ENCODE peak calls at places on chromosome 2, in eight cellular contexts. D, H, Q, W, U, P, B and Z are unnamed samples.

GRCh38 chr2:204012081-204012653 is 75.6 kb downstream of the ICOS start:
- DNase-seq in U (peak; percentile 60), D (no peak), P (no peak), B (peak; percentile 95), W (no peak), Q (no peak), H (no peak), Z (no peak)

GRCh38 chr2:95052301-95052700 is 26.8 kb downstream of the MAL start:
- DNase-seq in Q (no peak), H (no peak), W (peak; percentile 16), B (peak; percentile 26), P (no peak), U (no peak), D (no peak), Z (no peak)

GRCh38 chr2:57396364-57397098 is 650.1 kb upstream of the VRK2 start:
- DNase-seq in B (no peak), H (no peak), P (no peak), D (no peak), U (no peak), Q (no peak), W (no peak), Z (no peak)

GRCh38 chr2:181021199-181021789 is 40.9 kb downstream of the UBE2E3 start:
- DNase-seq in W (no peak), H (no peak), U (no peak), Q (no peak), B (no peak), P (no peak), D (no peak), Z (no peak)

GRCh38 chr2:230877131-230877736 is 12.5 kb downstream of the ITM2C start:
- DNase-seq in Q (no peak), D (no peak), W (peak; percentile 69), P (no peak), H (no peak), U (no peak), B (no peak), Z (no peak)

GRCh38 chr2:232988444-232988843 is 24.6 kb downstream of the NGEF start:
- DNase-seq in P (peak; percentile 92), H (no peak), Q (peak; percentile 78), B (peak; percentile 98), U (peak; percentile 79), D (peak; percentile 97), W (peak; percentile 74), Z (peak; percentile 95)

GRCh38 chr2:149017116-149017985 is 21.1 kb upstream of the LYPD6B start:
- DNase-seq in W (peak; percentile 70), U (peak; percentile 30), D (peak; percentile 72), P (peak; percentile 76), B (peak; percentile 59), H (peak; percentile 47), Q (peak; percentile 31), Z (peak; percentile 84)

GRCh38 chr2:177400337-177400923 is 7.9 kb downstream of the AGPS start:
- DNase-seq in P (no peak), Q (no peak), B (no peak), D (peak; percentile 5), H (no peak), W (no peak), U (no peak), Z (peak; percentile 41)

GRCh38 chr2:73112026-73112912 is 479 bp downstream of the RAB11FIP5 start:
- DNase-seq in D (peak; percentile 49), H (no peak), P (peak; percentile 53), Q (no peak), U (no peak), W (peak; percentile 60), B (no peak), Z (peak; percentile 38)

GRCh38 chr2:234164499-234165409 is 114.3 kb downstream of the SPP2 start:
- DNase-seq in B (no peak), P (no peak), Q (no peak), U (no peak), D (no peak), H (no peak), W (no peak), Z (no peak)

GRCh38 chr2:68230246-68231060 is 21.9 kb downstream of the PPP3R1 start:
- DNase-seq in Q (peak; percentile 29), D (peak; percentile 47), W (no peak), H (no peak), U (no peak), P (peak; percentile 35), B (no peak), Z (no peak)

GRCh38 chr2:6946722-6947121 is 29.5 kb downstream of the RNF144A start:
- DNase-seq in B (peak; percentile 67), H (no peak), U (peak; percentile 72), D (peak; percentile 68), W (no peak), P (peak; percentile 71), Q (peak; percentile 26), Z (peak; percentile 78)

GRCh38 chr2:128317186-128317897 is 1.3 kb downstream of the HS6ST1 start:
- DNase-seq in U (no peak), H (no peak), Q (no peak), D (no peak), P (no peak), W (peak; percentile 55), B (no peak), Z (no peak)

GRCh38 chr2:36414307-36414706 is 58.7 kb downstream of the CRIM1 start:
- DNase-seq in B (no peak), D (no peak), U (no peak), H (no peak), P (no peak), Q (no peak), W (no peak), Z (no peak)

GRCh38 chr2:36410681-36411080 is 55.1 kb downstream of the CRIM1 start:
- DNase-seq in Q (no peak), U (no peak), P (no peak), D (no peak), B (no peak), W (no peak), H (no peak), Z (no peak)

GRCh38 chr2:36409971-36410370 is 54.4 kb downstream of the CRIM1 start:
- DNase-seq in P (no peak), U (no peak), Q (no peak), D (no peak), H (no peak), W (no peak), B (peak; percentile 6), Z (no peak)

GRCh38 chr2:36413218-36413617 is 57.6 kb downstream of the CRIM1 start:
- DNase-seq in D (peak; percentile 47), Q (no peak), P (peak; percentile 62), W (no peak), U (no peak), B (no peak), H (no peak), Z (peak; percentile 70)

GRCh38 chr2:36411962-36412444 is 56.4 kb downstream of the CRIM1 start:
- DNase-seq in H (no peak), W (no peak), U (no peak), D (no peak), P (no peak), B (no peak), Q (no peak), Z (peak; percentile 49)
- TF ChIP-seq CTCF in H (no peak), W (no peak), U (peak; percentile 24), D (no peak), P (no peak), B (no peak), Q (no peak), Z (no peak)

GRCh38 chr2:227774895-227775842 is 29.5 kb downstream of the SCYGR8 start:
- DNase-seq in P (no peak), D (no peak), W (no peak), U (no peak), B (no peak), Q (no peak), H (no peak), Z (no peak)
- H3K4me3 ChIP-seq in P (no peak overlapping the region), D (no peak overlapping the region), W (no peak overlapping the region), U (no peak overlapping the region), B (no peak overlapping the region), Q (no peak overlapping the region), H (no peak overlapping the region), Z (no peak overlapping the region)

GRCh38 chr2:40348038-40348437 is 103.9 kb downstream of the SLC8A1 start:
- DNase-seq in B (no peak), U (no peak), H (no peak), P (no peak), W (no peak), Q (no peak), D (no peak), Z (no peak)

GRCh38 chr2:40346535-40347354 is 105.1 kb downstream of the SLC8A1 start:
- DNase-seq in Q (peak; percentile 60), B (no peak), D (peak; percentile 34), W (no peak), P (peak; percentile 89), H (no peak), U (no peak), Z (peak; percentile 56)

GRCh38 chr2:40352321-40353099 is 99.4 kb downstream of the SLC8A1 start:
- DNase-seq in H (no peak), P (peak; percentile 73), D (peak; percentile 46), Q (no peak), U (peak; percentile 49), W (no peak), B (peak; percentile 57), Z (peak; percentile 47)

GRCh38 chr2:40344364-40344763 is 107.5 kb downstream of the SLC8A1 start:
- DNase-seq in U (no peak), H (no peak), Q (no peak), D (peak; percentile 77), B (no peak), P (no peak), W (no peak), Z (no peak)

DNA sequence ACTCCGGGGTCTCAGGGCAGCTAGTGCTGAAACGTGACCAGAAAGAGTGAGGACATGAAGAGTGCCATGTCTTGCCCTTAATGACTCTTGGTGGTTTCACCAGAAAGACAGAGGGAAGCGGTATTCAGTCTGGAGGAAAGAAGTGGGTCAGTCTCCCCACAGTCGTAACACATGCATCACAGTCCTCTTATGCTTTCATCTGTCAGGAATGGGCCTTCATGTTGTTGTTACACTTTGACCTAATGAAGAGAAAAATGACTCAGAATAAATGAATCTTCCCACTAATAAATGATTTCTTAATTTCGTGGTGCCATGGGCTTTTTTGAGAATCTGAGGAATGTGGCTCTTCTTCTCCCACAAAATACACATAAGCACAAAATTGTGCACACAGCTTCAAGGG is 103.2 kb downstream of the SLC8A1 start:
- DNase-seq in Q (peak; percentile 94), D (peak; percentile 88), U (no peak), B (peak; percentile 31), P (peak; percentile 97), H (no peak), W (no peak), Z (peak; percentile 74)
- TF ChIP-seq CTCF in Q (no peak), D (no peak), U (no peak), B (no peak), P (no peak), H (no peak), W (no peak), Z (no peak)

GRCh38 chr2:216371756-216372702 is at the start of gene MARCHF4:
- DNase-seq in H (peak; percentile 78), Q (peak; percentile 63), P (peak; percentile 91), D (peak; percentile 90), W (peak; percentile 66), U (no peak), B (peak; percentile 74), Z (peak; percentile 90)

GRCh38 chr2:216369821-216370220 is 2.5 kb downstream of the MARCHF4 start:
- DNase-seq in H (no peak), B (no peak), U (no peak), Q (no peak), P (no peak), D (no peak), W (no peak), Z (no peak)

GRCh38 chr2:216373896-216374295 is 1.6 kb upstream of the MARCHF4 start:
- DNase-seq in U (no peak), B (no peak), P (no peak), Q (no peak), H (no peak), D (peak; percentile 31), W (no peak), Z (no peak)

GRCh38 chr2:216372761-216373291 is 543 bp upstream of the MARCHF4 start:
- DNase-seq in B (peak; percentile 83), U (no peak), P (peak; percentile 94), W (no peak), Q (peak; percentile 84), H (no peak), D (peak; percentile 93), Z (peak; percentile 84)

GRCh38 chr2:216370961-216371633 is 1.2 kb downstream of the MARCHF4 start:
- DNase-seq in D (no peak), Q (no peak), P (peak; percentile 17), W (no peak), U (no peak), H (peak; percentile 12), B (no peak), Z (no peak)
- H3K4me3 ChIP-seq in D (peak overlapping the region; percentile 59), Q (peak overlapping the region; percentile 75), P (peak overlapping the region; percentile 87), W (no peak overlapping the region), U (peak overlapping the region; percentile 61), H (no peak overlapping the region), B (peak overlapping the region; percentile 32), Z (peak overlapping the region; percentile 71)